ENCODE peak calls at places on chromosomes 5 and 9, in six cellular contexts. I, G, E, B, M and L are unnamed samples.

GRCh38 chr9:114495992-114496391 is 9.3 kb downstream of the WHRN start:
- DNase-seq in I (no peak), G (no peak), E (no peak), B (no peak), M (no peak), L (no peak)

GRCh38 chr5:139650689-139651501 is 2.7 kb downstream of the CXXC5 start:
- DNase-seq in I (peak), G (peak), E (no peak), B (no peak), M (peak), L (peak)

GRCh38 chr9:4743131-4743875 is 2.3 kb upstream of the AK3 start:
- DNase-seq in I (no peak), G (no peak), E (peak), B (no peak), M (no peak), L (peak)

GRCh38 chr9:35096035-35096849 is at the start of gene PIGO:
- DNase-seq in I (peak), G (peak), E (peak), B (peak), M (peak), L (peak)

GRCh38 chr5:108341866-108342265 is 40.0 kb downstream of the FBXL17 start:
- DNase-seq in I (no peak), G (no peak), E (no peak), B (no peak), M (no peak), L (no peak)

GRCh38 chr5:97062046-97062445 is 80.4 kb downstream of the LIX1 start:
- DNase-seq in I (peak), G (no peak), E (no peak), B (no peak), M (no peak), L (no peak)

GRCh38 chr5:178325311-178326053 is 92.9 kb upstream of the PHYKPL start:
- DNase-seq in I (no peak), G (no peak), E (no peak), B (no peak), M (no peak), L (no peak)

GRCh38 chr5:122394313-122394712 is 82.3 kb downstream of the SNCAIP start:
- DNase-seq in I (no peak), G (no peak), E (no peak), B (no peak), M (no peak), L (no peak)

GRCh38 chr9:91166796-91167366 is 194.8 kb downstream of the AUH start:
- DNase-seq in I (no peak), G (peak), E (peak), B (no peak), M (no peak), L (peak)

GRCh38 chr5:78537821-78538220 is 110.8 kb downstream of the LHFPL2 start:
- DNase-seq in I (peak), G (no peak), E (peak), B (no peak), M (peak), L (peak)

GRCh38 chr9:137076636-137077009 is 694 bp upstream of the UAP1L1 start:
- DNase-seq in I (no peak), G (no peak), E (no peak), B (no peak), M (no peak), L (no peak)